ENCODE peak calls at places on chromosome 3, in seven cellular contexts. G, C, V, P, W, J and K are unnamed samples.

GRCh38 chr3:45536316-45536715 is 58.2 kb upstream of the LIMD1 start:
- DNase-seq in G (peak), C (no peak), V (no peak), P (no peak), W (peak), J (no peak), K (no peak)

GRCh38 chr3:73674280-73674679 is 49.5 kb upstream of the PDZRN3 start:
- DNase-seq in G (no peak), C (no peak), V (peak), P (peak), W (peak), J (no peak), K (no peak)

GRCh38 chr3:155712008-155712407 is 32.9 kb downstream of the PLCH1 start:
- DNase-seq in G (no peak), C (no peak), V (no peak), P (no peak), W (no peak), J (no peak), K (no peak)

GRCh38 chr3:136008732-136009456 is 43.4 kb downstream of the PPP2R3A start:
- DNase-seq in G (no peak), C (no peak), V (peak), P (peak), W (peak), J (no peak), K (no peak)

GRCh38 chr3:67377299-67377698 is 277.1 kb downstream of the SUCLG2 start:
- DNase-seq in G (no peak), C (no peak), V (peak), P (no peak), W (peak), J (no peak), K (no peak)

GRCh38 chr3:154018100-154018696 is 103.0 kb upstream of the ARHGEF26 start:
- DNase-seq in G (peak), C (peak), V (peak), P (peak), W (peak), J (peak), K (peak)

GRCh38 chr3:149291178-149291577 is 42.3 kb downstream of the TM4SF18 start:
- DNase-seq in G (peak), C (no peak), V (no peak), P (no peak), W (no peak), J (no peak), K (no peak)

GRCh38 chr3:158352551-158352950 is 218.4 kb upstream of the MLF1 start:
- DNase-seq in G (peak), C (no peak), V (no peak), P (peak), W (no peak), J (no peak), K (no peak)

GRCh38 chr3:191728186-191728585 is 267.2 kb downstream of the PYDC2 start:
- DNase-seq in G (no peak), C (no peak), V (no peak), P (no peak), W (no peak), J (no peak), K (no peak)

GRCh38 chr3:42176635-42177034 is 85.5 kb downstream of the TRAK1 start:
- DNase-seq in G (no peak), C (no peak), V (no peak), P (no peak), W (no peak), J (no peak), K (no peak)

GRCh38 chr3:131630117-131630516 is 127.3 kb upstream of the MRPL3 start:
- DNase-seq in G (no peak), C (no peak), V (no peak), P (no peak), W (peak), J (no peak), K (no peak)

GRCh38 chr3:126205717-126206655 is 25.6 kb upstream of the ALDH1L1 start:
- DNase-seq in G (no peak), C (no peak), V (peak), P (no peak), W (no peak), J (no peak), K (no peak)

DNA sequence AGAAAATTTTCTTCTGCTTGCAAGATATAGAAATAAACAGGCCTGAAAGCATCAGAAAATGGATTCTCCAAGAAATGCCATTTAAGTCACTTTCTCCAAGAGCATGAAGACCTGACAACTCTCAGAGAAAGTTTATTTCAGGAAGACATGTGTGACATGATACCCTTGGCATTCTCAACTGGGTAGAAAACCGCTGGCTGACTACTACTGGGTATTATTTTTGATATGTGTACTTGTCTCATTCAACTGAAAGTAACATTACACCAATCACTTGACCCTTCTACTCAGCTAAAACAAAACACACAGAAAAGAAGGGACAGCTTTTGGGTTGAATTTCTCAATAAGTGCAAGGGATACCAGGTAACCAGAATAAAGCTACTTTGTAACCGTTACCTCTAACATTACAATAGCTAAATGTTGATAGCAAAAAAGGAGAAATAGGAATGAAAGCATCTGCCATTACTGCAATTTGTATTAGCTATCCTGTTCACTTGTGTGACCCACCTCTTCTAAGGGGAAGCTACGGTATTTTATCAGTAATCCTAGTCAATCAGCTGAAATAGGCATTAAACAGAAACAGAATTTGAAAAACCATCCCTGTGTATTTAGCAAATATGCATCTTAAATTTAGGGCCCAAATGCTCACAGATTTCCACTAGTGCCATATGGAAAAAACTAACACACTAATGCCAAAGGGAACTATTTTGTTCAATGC is 7.3 kb downstream of the TRA2B start:
- DNase-seq in G (no peak), C (no peak), V (peak), P (peak), W (no peak), J (no peak), K (peak)
- H3K9ac ChIP-seq in G (no peak), C (no peak), V (peak), P (no peak), W (no peak), J (no peak), K (no peak)

DNA sequence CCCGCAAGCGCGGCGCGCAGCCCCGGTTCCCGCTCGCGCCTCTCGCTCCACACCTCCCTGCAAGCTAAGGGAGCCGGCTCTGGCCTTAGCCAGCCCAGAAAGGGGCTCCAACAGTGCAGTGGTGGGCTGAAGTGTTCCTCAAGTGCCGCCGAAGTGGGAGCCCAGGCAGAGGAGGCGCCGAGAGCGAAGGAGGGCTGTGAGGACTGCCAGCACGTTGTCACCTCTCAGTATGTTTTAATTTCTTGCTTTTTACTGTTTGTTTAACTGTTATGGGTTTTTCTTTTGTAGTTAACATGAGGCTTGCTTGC is 1525.7 kb downstream of the SI start:
- DNase-seq in G (no peak), C (no peak), V (no peak), P (no peak), W (no peak), J (no peak), K (no peak)
- H3K9ac ChIP-seq in G (no peak), C (no peak), V (no peak), P (no peak), W (no peak), J (no peak), K (no peak)

DNA sequence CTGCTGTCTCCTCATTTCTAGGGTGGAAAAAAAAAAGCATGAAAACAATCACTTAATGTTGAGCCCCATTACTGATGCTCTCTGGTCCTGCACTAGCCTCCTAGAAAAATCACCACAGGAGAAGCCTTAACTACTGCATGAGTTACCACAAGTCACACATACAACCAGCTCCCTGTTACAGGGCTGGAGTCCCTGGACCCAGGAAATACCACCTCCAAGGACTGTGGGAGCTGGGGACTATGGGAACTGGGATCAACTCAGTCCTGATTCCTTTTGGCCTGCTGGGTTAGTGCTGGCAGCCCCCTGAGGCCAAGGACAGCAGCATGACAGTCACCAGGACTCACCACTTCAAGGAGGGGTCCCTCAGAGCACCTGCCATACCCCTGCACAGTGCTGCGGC is 534 bp downstream of the NR1I2 start:
- DNase-seq in G (no peak), C (no peak), V (no peak), P (no peak), W (no peak), J (no peak), K (no peak)
- H3K9ac ChIP-seq in G (no peak), C (no peak), V (no peak), P (no peak), W (no peak), J (no peak), K (no peak)

DNA sequence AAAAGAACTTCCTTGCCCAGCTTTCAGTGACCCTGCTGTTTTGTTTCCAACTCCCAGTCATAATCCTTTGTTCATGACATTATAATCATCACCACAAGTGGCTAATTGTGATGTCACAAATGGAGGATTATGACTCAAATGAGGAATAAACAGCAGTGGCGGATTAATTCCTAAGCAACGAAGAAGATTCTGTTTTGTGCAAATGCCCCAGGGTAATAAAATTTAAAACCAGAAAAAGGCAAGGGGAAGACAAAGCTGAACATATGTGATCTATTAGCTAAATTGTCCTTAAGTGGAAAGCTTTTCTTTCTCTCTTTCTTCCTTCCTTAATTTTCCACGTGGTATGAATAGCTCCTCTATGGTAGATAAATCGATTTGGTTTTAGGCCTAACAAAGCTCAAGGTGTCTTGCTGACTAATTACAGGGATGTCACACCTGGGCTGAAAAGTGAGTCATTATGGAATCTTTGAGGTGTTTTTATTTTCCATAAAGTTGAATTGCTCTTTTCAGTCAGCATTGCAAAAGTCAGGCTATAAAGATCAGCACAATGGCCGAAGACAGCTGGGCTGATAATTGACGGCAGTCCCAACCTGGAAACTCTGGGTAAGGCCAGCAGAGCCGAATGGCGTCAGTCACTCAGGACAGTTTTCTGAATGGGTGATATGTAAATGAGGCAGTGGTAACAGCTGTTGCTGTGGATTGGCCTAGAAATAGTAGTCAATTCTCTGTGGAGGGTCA is 121.5 kb downstream of the PTPRG start:
- DNase-seq in G (no peak), C (no peak), V (peak), P (no peak), W (peak), J (peak), K (no peak)
- H3K9ac ChIP-seq in G (no peak), C (no peak), V (peak), P (no peak), W (no peak), J (peak), K (no peak)

GRCh38 chr3:51343918-51344687 is 41.0 kb upstream of the MANF start:
- DNase-seq in G (peak), C (peak), V (peak), P (peak), W (no peak), J (peak), K (no peak)
- H3K9ac ChIP-seq in G (no peak), C (no peak), V (peak), P (no peak), W (no peak), J (peak), K (no peak)